ENCODE peak calls at places on chromosome 5, in ten cellular contexts. One of them, this sample, is unnamed.
A peak's percentile ranks its signal among the peaks of the same experiment; 100 is the strongest.

GRCh38 chr5:14145356-14146334 is 2.5 kb downstream of the TRIO start:
- DNase-seq in fibroblast of lung: peak; percentile 85
- DNase-seq in esophagus muscularis mucosa: no peak
- DNase-seq in GM12878: no peak
- DNase-seq in IMR-90: peak; percentile 84
- DNase-seq in A549: no peak
- DNase-seq in left lung: no peak
- DNase-seq in PC-9: peak; percentile 81
- DNase-seq in stomach: no peak
- DNase-seq in lower lobe of right lung: no peak
- DNase-seq in this sample: no peak

GRCh38 chr5:79077680-79078365 is 8.3 kb downstream of the BHMT2 start:
- DNase-seq in IMR-90: peak; percentile 32
- DNase-seq in lower lobe of right lung: no peak
- DNase-seq in PC-9: no peak
- DNase-seq in A549: no peak
- DNase-seq in left lung: no peak
- DNase-seq in esophagus muscularis mucosa: no peak
- DNase-seq in fibroblast of lung: peak; percentile 40
- DNase-seq in stomach: no peak
- DNase-seq in GM12878: no peak
- DNase-seq in this sample: no peak

GRCh38 chr5:176677209-176677931 is 30.1 kb downstream of the TSPAN17 start:
- DNase-seq in left lung: no peak
- DNase-seq in fibroblast of lung: no peak
- DNase-seq in PC-9: no peak
- DNase-seq in esophagus muscularis mucosa: no peak
- DNase-seq in IMR-90: no peak
- DNase-seq in GM12878: no peak
- DNase-seq in A549: no peak
- DNase-seq in stomach: no peak
- DNase-seq in lower lobe of right lung: no peak
- DNase-seq in this sample: no peak

GRCh38 chr5:59559847-59560246 is 333.7 kb downstream of the PDE4D start:
- DNase-seq in stomach: no peak
- DNase-seq in GM12878: no peak
- DNase-seq in lower lobe of right lung: no peak
- DNase-seq in PC-9: no peak
- DNase-seq in left lung: no peak
- DNase-seq in IMR-90: no peak
- DNase-seq in A549: no peak
- DNase-seq in fibroblast of lung: no peak
- DNase-seq in esophagus muscularis mucosa: no peak
- DNase-seq in this sample: no peak

GRCh38 chr5:4387295-4387694 is 752.8 kb upstream of the ADAMTS16 start:
- DNase-seq in lower lobe of right lung: no peak
- DNase-seq in esophagus muscularis mucosa: no peak
- DNase-seq in fibroblast of lung: peak; percentile 55
- DNase-seq in PC-9: no peak
- DNase-seq in GM12878: no peak
- DNase-seq in A549: no peak
- DNase-seq in IMR-90: no peak
- DNase-seq in stomach: no peak
- DNase-seq in left lung: no peak
- DNase-seq in this sample: no peak

GRCh38 chr5:179270581-179271300 is 74.5 kb downstream of the ADAMTS2 start:
- DNase-seq in A549: no peak
- DNase-seq in PC-9: no peak
- DNase-seq in fibroblast of lung: peak; percentile 56
- DNase-seq in stomach: no peak
- DNase-seq in esophagus muscularis mucosa: no peak
- DNase-seq in left lung: peak; percentile 68
- DNase-seq in lower lobe of right lung: peak; percentile 46
- DNase-seq in IMR-90: peak; percentile 47
- DNase-seq in GM12878: no peak
- DNase-seq in this sample: no peak

GRCh38 chr5:5042786-5043185 is 97.3 kb upstream of the ADAMTS16 start:
- DNase-seq in left lung: no peak
- DNase-seq in A549: no peak
- DNase-seq in PC-9: no peak
- DNase-seq in fibroblast of lung: no peak
- DNase-seq in GM12878: no peak
- DNase-seq in IMR-90: no peak
- DNase-seq in esophagus muscularis mucosa: no peak
- DNase-seq in stomach: no peak
- DNase-seq in lower lobe of right lung: no peak
- DNase-seq in this sample: no peak

GRCh38 chr5:1336106-1336561 is 8.8 kb downstream of the CLPTM1L start:
- DNase-seq in lower lobe of right lung: no peak
- DNase-seq in left lung: peak; percentile 54
- DNase-seq in A549: no peak
- DNase-seq in esophagus muscularis mucosa: no peak
- DNase-seq in stomach: no peak
- DNase-seq in IMR-90: no peak
- DNase-seq in GM12878: no peak
- DNase-seq in PC-9: no peak
- DNase-seq in fibroblast of lung: no peak
- DNase-seq in this sample: no peak

GRCh38 chr5:150263801-150264621 is 25.6 kb downstream of the CAMK2A start:
- DNase-seq in lower lobe of right lung: no peak
- DNase-seq in IMR-90: peak; percentile 90
- DNase-seq in PC-9: peak; percentile 78
- DNase-seq in A549: peak; percentile 77
- DNase-seq in fibroblast of lung: peak; percentile 92
- DNase-seq in stomach: peak; percentile 72
- DNase-seq in GM12878: no peak
- DNase-seq in esophagus muscularis mucosa: no peak
- DNase-seq in left lung: peak; percentile 75
- DNase-seq in this sample: no peak

GRCh38 chr5:14810282-14810681 is 61.3 kb downstream of the ANKH start:
- DNase-seq in IMR-90: no peak
- DNase-seq in esophagus muscularis mucosa: no peak
- DNase-seq in A549: no peak
- DNase-seq in fibroblast of lung: no peak
- DNase-seq in stomach: no peak
- DNase-seq in left lung: no peak
- DNase-seq in GM12878: no peak
- DNase-seq in PC-9: no peak
- DNase-seq in lower lobe of right lung: no peak
- DNase-seq in this sample: no peak

GRCh38 chr5:61301820-61302563 is 30.1 kb upstream of the ZSWIM6 start:
- DNase-seq in stomach: peak; percentile 88
- DNase-seq in esophagus muscularis mucosa: no peak
- DNase-seq in A549: peak; percentile 96
- DNase-seq in PC-9: peak; percentile 99
- DNase-seq in IMR-90: peak; percentile 100
- DNase-seq in fibroblast of lung: peak; percentile 100
- DNase-seq in left lung: peak; percentile 75
- DNase-seq in lower lobe of right lung: peak; percentile 71
- DNase-seq in GM12878: no peak
- DNase-seq in this sample: no peak

DNA sequence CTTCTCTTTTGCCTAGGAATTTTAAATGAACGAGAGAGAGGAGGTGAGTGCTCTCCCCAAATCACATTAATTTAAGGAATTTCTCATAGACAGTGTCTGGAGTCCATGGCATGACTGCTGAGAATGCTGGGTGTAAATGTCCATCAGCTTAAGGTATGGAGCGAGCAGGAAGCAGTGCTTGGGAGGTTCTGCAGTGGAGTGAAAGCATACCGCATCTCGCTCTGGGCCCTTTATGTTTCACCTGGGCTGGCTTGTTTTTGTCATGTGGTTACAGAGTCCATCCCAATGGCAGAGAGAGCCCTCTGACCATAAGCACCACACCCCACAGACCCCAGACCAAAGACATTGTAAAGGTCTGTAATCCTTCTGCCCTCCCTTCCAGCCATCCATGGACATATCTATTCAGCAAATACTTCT is 20.6 kb upstream of the TNFAIP8 start:
- DNase-seq in lower lobe of right lung: no peak
- DNase-seq in esophagus muscularis mucosa: no peak
- DNase-seq in A549: no peak
- DNase-seq in PC-9: no peak
- DNase-seq in GM12878: no peak
- DNase-seq in fibroblast of lung: no peak
- DNase-seq in IMR-90: no peak
- DNase-seq in stomach: no peak
- DNase-seq in left lung: no peak
- DNase-seq in this sample: no peak
- TF ChIP-seq CTCF in lower lobe of right lung: no peak
- TF ChIP-seq CTCF in esophagus muscularis mucosa: no peak
- TF ChIP-seq CTCF in A549: no peak
- TF ChIP-seq CTCF in PC-9: peak; percentile 16
- TF ChIP-seq CTCF in GM12878: no peak
- TF ChIP-seq CTCF in fibroblast of lung: no peak
- TF ChIP-seq CTCF in IMR-90: no peak
- TF ChIP-seq CTCF in stomach: no peak
- TF ChIP-seq CTCF in left lung: no peak
- TF ChIP-seq CTCF in this sample: no peak

DNA sequence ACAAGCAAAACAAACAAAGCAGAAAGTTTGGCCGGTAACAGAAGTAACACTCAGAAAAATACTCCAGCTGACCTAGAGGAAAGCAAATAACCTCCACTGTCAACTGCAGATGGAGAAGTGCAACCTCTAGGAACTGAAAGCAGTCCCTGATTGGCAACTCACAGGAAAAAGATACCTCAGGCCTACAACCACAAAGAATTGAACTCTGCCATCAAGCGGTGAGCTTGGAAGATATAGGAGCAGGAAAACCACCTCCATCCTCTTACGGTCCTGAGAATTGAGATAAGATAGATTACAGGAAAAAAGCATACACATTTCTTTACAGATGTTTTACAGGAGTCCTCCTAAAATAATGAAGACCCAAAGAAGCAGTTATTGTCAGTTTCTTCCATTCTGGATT is 184.5 kb downstream of the PDZD2 start:
- DNase-seq in IMR-90: no peak
- DNase-seq in PC-9: no peak
- DNase-seq in stomach: no peak
- DNase-seq in esophagus muscularis mucosa: no peak
- DNase-seq in lower lobe of right lung: no peak
- DNase-seq in A549: no peak
- DNase-seq in GM12878: no peak
- DNase-seq in left lung: no peak
- DNase-seq in fibroblast of lung: no peak
- DNase-seq in this sample: no peak
- H3K27ac ChIP-seq in IMR-90: no peak overlapping the region
- H3K27ac ChIP-seq in PC-9: no peak overlapping the region
- H3K27ac ChIP-seq in stomach: no peak overlapping the region
- H3K27ac ChIP-seq in esophagus muscularis mucosa: no peak overlapping the region
- H3K27ac ChIP-seq in lower lobe of right lung: no peak overlapping the region
- H3K27ac ChIP-seq in A549: no peak overlapping the region
- H3K27ac ChIP-seq in GM12878: no peak overlapping the region
- H3K27ac ChIP-seq in left lung: no peak overlapping the region
- H3K27ac ChIP-seq in fibroblast of lung: no peak overlapping the region
- H3K27ac ChIP-seq in this sample: no peak overlapping the region

GRCh38 chr5:167058481-167058880 is 1233.0 kb upstream of the WWC1 start:
- DNase-seq in fibroblast of lung: no peak
- DNase-seq in lower lobe of right lung: no peak
- DNase-seq in GM12878: no peak
- DNase-seq in left lung: no peak
- DNase-seq in esophagus muscularis mucosa: no peak
- DNase-seq in PC-9: no peak
- DNase-seq in stomach: no peak
- DNase-seq in IMR-90: no peak
- DNase-seq in A549: no peak
- DNase-seq in this sample: no peak
- H3K9me3 ChIP-seq in fibroblast of lung: no peaks in the 10 kb centered on the region
- H3K9me3 ChIP-seq in lower lobe of right lung: no peaks in the 10 kb centered on the region
- H3K9me3 ChIP-seq in GM12878: no peaks in the 10 kb centered on the region
- H3K9me3 ChIP-seq in left lung: no peaks in the 10 kb centered on the region
- H3K9me3 ChIP-seq in esophagus muscularis mucosa: no peaks in the 10 kb centered on the region
- H3K9me3 ChIP-seq in PC-9: no peaks in the 10 kb centered on the region
- H3K9me3 ChIP-seq in stomach: no peaks in the 10 kb centered on the region
- H3K9me3 ChIP-seq in IMR-90: peaks cover 2% of the 10 kb centered on the region
- H3K9me3 ChIP-seq in A549: no peaks in the 10 kb centered on the region
- H3K9me3 ChIP-seq in this sample: no peaks in the 10 kb centered on the region

GRCh38 chr5:135830384-135831275 is 3.8 kb upstream of the SLC25A48 start:
- DNase-seq in IMR-90: no peak
- DNase-seq in A549: no peak
- DNase-seq in PC-9: no peak
- DNase-seq in fibroblast of lung: no peak
- DNase-seq in GM12878: no peak
- DNase-seq in lower lobe of right lung: no peak
- DNase-seq in stomach: no peak
- DNase-seq in esophagus muscularis mucosa: peak; percentile 80
- DNase-seq in left lung: no peak
- DNase-seq in this sample: no peak
- TF ChIP-seq CTCF in IMR-90: no peak
- TF ChIP-seq CTCF in A549: no peak
- TF ChIP-seq CTCF in PC-9: peak; percentile 51
- TF ChIP-seq CTCF in fibroblast of lung: no peak
- TF ChIP-seq CTCF in GM12878: no peak
- TF ChIP-seq CTCF in lower lobe of right lung: no peak
- TF ChIP-seq CTCF in stomach: no peak
- TF ChIP-seq CTCF in esophagus muscularis mucosa: no peak
- TF ChIP-seq CTCF in left lung: peak; percentile 3
- TF ChIP-seq CTCF in this sample: no peak

GRCh38 chr5:142901476-142902187 is 131.5 kb downstream of the ARHGAP26 start:
- DNase-seq in PC-9: no peak
- DNase-seq in stomach: no peak
- DNase-seq in GM12878: no peak
- DNase-seq in left lung: no peak
- DNase-seq in esophagus muscularis mucosa: no peak
- DNase-seq in IMR-90: no peak
- DNase-seq in fibroblast of lung: no peak
- DNase-seq in lower lobe of right lung: no peak
- DNase-seq in A549: no peak
- DNase-seq in this sample: no peak
- H3K27ac ChIP-seq in PC-9: no peak overlapping the region
- H3K27ac ChIP-seq in stomach: no peak overlapping the region
- H3K27ac ChIP-seq in GM12878: no peak overlapping the region
- H3K27ac ChIP-seq in left lung: peak overlapping the region; percentile 62
- H3K27ac ChIP-seq in esophagus muscularis mucosa: no peak overlapping the region
- H3K27ac ChIP-seq in IMR-90: peak overlapping the region; percentile 27
- H3K27ac ChIP-seq in fibroblast of lung: no peak overlapping the region
- H3K27ac ChIP-seq in lower lobe of right lung: peak overlapping the region; percentile 33
- H3K27ac ChIP-seq in A549: no peak overlapping the region
- H3K27ac ChIP-seq in this sample: no peak overlapping the region

DNA sequence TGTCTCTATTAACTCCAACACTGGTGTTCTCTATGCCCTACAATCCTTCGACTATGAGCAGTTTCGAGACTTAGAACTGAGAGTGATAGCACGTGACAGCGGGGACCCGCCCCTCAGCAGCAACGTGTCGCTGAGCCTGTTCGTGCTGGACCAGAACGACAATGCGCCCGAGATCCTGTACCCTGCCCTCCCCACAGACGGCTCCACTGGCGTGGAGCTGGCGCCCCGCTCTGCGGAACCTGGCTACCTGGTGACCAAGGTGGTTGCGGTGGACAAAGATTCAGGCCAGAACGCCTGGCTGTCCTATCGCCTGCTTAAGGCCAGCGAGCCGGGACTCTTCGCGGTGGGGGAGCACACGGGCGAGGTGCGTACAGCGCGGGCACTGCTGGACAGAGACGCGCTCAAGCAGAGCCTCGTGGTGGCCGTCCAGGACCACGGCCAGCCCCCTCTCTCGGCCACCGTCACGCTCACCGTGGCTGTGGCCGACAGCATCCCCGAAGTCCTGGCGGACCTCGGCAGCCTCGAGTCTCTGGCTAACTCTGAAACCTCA is 2.0 kb downstream of the PCDHGA11 start:
- DNase-seq in stomach: no peak
- DNase-seq in GM12878: no peak
- DNase-seq in esophagus muscularis mucosa: no peak
- DNase-seq in PC-9: no peak
- DNase-seq in left lung: peak; percentile 59
- DNase-seq in IMR-90: no peak
- DNase-seq in fibroblast of lung: no peak
- DNase-seq in A549: no peak
- DNase-seq in lower lobe of right lung: no peak
- DNase-seq in this sample: no peak
- H3K9me3 ChIP-seq in stomach: peaks cover 98% of the 10 kb centered on the region
- H3K9me3 ChIP-seq in GM12878: peaks cover 20% of the 10 kb centered on the region
- H3K9me3 ChIP-seq in esophagus muscularis mucosa: peaks cover 100% of the 10 kb centered on the region
- H3K9me3 ChIP-seq in PC-9: no peaks in the 10 kb centered on the region
- H3K9me3 ChIP-seq in left lung: peaks cover 7% of the 10 kb centered on the region
- H3K9me3 ChIP-seq in IMR-90: peaks cover 62% of the 10 kb centered on the region
- H3K9me3 ChIP-seq in fibroblast of lung: peaks cover 17% of the 10 kb centered on the region
- H3K9me3 ChIP-seq in A549: peaks cover 81% of the 10 kb centered on the region
- H3K9me3 ChIP-seq in lower lobe of right lung: peaks cover 97% of the 10 kb centered on the region
- H3K9me3 ChIP-seq in this sample: peaks cover 67% of the 10 kb centered on the region

This sample was measured in CD4-positive, alpha-beta T cell.